ENCODE peak calls at places on chromosomes 7 and 10, in seven cellular contexts. N is adipocyte, S is upper lobe of right lung, F is astrocyte of the spinal cord, G is fibroblast of pulmonary artery, V is fibroblast of lung, C is colonic mucosa. J is an unnamed sample.

GRCh38 chr10:132499367-132499685 is 38.3 kb upstream of the INPP5A start:
- DNase-seq in N (no peak), S (peak), F (no peak), G (no peak), V (no peak), C (no peak), J (no peak)

GRCh38 chr7:134724606-134725005 is 54.8 kb upstream of the CALD1 start:
- DNase-seq in N (peak), S (no peak), F (peak), G (peak), V (peak), C (no peak), J (peak)

GRCh38 chr7:102152672-102153585 is 133.7 kb upstream of the SH2B2 start:
- DNase-seq in N (peak), S (no peak), F (peak), G (peak), V (peak), C (peak), J (peak)

GRCh38 chr7:138513344-138513871 is 53.3 kb downstream of the TRIM24 start:
- DNase-seq in N (no peak), S (no peak), F (no peak), G (no peak), V (no peak), C (no peak), J (no peak)

GRCh38 chr7:25726180-25726579 is 425.8 kb upstream of the NFE2L3 start:
- DNase-seq in N (no peak), S (no peak), F (no peak), G (no peak), V (no peak), C (no peak), J (no peak)

GRCh38 chr7:11706666-11707605 is 125.1 kb downstream of the THSD7A start:
- DNase-seq in N (no peak), S (no peak), F (no peak), G (no peak), V (peak), C (peak), J (peak)

GRCh38 chr10:74728225-74728624 is 98.2 kb upstream of the KAT6B start:
- DNase-seq in N (no peak), S (no peak), F (no peak), G (no peak), V (peak), C (no peak), J (peak)

GRCh38 chr10:79209340-79209739 is 137.9 kb upstream of the PPIF start:
- DNase-seq in N (no peak), S (no peak), F (no peak), G (no peak), V (no peak), C (no peak), J (no peak)

GRCh38 chr7:111107989-111108388 is 17.1 kb downstream of the LRRN3 start:
- DNase-seq in N (no peak), S (no peak), F (no peak), G (no peak), V (no peak), C (no peak), J (no peak)

GRCh38 chr10:116809528-116810500 is 39.5 kb upstream of the ENO4 start:
- DNase-seq in N (peak), S (no peak), F (no peak), G (peak), V (no peak), C (peak), J (peak)

GRCh38 chr7:102934670-102935069 is 21.9 kb downstream of the LRRC17 start:
- DNase-seq in N (no peak), S (no peak), F (no peak), G (peak), V (no peak), C (no peak), J (no peak)

GRCh38 chr7:157687158-157687557 is 350.4 kb downstream of the DNAJB6 start:
- DNase-seq in N (no peak), S (no peak), F (no peak), G (no peak), V (peak), C (no peak), J (no peak)

GRCh38 chr10:112471878-112472487 is 25.0 kb downstream of the VTI1A start:
- DNase-seq in N (peak), S (no peak), F (peak), G (peak), V (peak), C (no peak), J (peak)

GRCh38 chr7:141572175-141572574 is 21.0 kb downstream of the AGK start:
- DNase-seq in N (no peak), S (no peak), F (no peak), G (no peak), V (no peak), C (no peak), J (no peak)

GRCh38 chr10:34764347-34764991 is 50.6 kb downstream of the PARD3 start:
- DNase-seq in N (no peak), S (no peak), F (no peak), G (no peak), V (no peak), C (no peak), J (no peak)

GRCh38 chr7:5354460-5355279 is 69.0 kb downstream of the TNRC18 start:
- DNase-seq in N (peak), S (no peak), F (no peak), G (peak), V (peak), C (peak), J (peak)

GRCh38 chr10:84424731-84425165 is 96.4 kb downstream of the CCSER2 start:
- DNase-seq in N (peak), S (peak), F (peak), G (peak), V (peak), C (peak), J (peak)

GRCh38 chr10:35027567-35027966 is 62.6 kb downstream of the CUL2 start:
- DNase-seq in N (peak), S (no peak), F (peak), G (peak), V (peak), C (no peak), J (peak)

GRCh38 chr10:65827344-65827743 is 1098.5 kb upstream of the LRRTM3 start:
- DNase-seq in N (no peak), S (no peak), F (no peak), G (no peak), V (no peak), C (no peak), J (no peak)

GRCh38 chr7:149287622-149288021 is 25.6 kb downstream of the ZNF783 start:
- DNase-seq in N (no peak), S (no peak), F (no peak), G (no peak), V (no peak), C (no peak), J (no peak)

GRCh38 chr7:75719626-75720025 is 19.1 kb downstream of the HIP1 start:
- DNase-seq in N (no peak), S (no peak), F (no peak), G (no peak), V (no peak), C (no peak), J (no peak)

GRCh38 chr7:98216941-98217622 is 5.8 kb downstream of the BHLHA15 start:
- DNase-seq in N (no peak), S (peak), F (no peak), G (no peak), V (no peak), C (no peak), J (no peak)

GRCh38 chr7:49639068-49639593 is 134.3 kb upstream of the VWC2 start:
- DNase-seq in N (no peak), S (no peak), F (no peak), G (no peak), V (no peak), C (no peak), J (no peak)

GRCh38 chr7:27243340-27244163 is 950 bp downstream of the EVX1 start:
- DNase-seq in N (no peak), S (peak), F (no peak), G (no peak), V (no peak), C (no peak), J (no peak)

GRCh38 chr7:101411477-101411954 is 48.8 kb downstream of the COL26A1 start:
- DNase-seq in N (no peak), S (no peak), F (no peak), G (no peak), V (no peak), C (no peak), J (peak)

GRCh38 chr10:59623823-59624535 is 85.7 kb downstream of the SLC16A9 start:
- DNase-seq in N (no peak), S (no peak), F (no peak), G (peak), V (no peak), C (no peak), J (no peak)

GRCh38 chr10:13053794-13054462 is 46.0 kb upstream of the OPTN start:
- DNase-seq in N (no peak), S (no peak), F (no peak), G (no peak), V (no peak), C (no peak), J (no peak)

GRCh38 chr10:58217612-58218011 is 50.1 kb downstream of the IPMK start:
- DNase-seq in N (peak), S (no peak), F (no peak), G (no peak), V (peak), C (no peak), J (peak)

GRCh38 chr10:15742831-15743230 is 23.1 kb upstream of the ITGA8 start:
- DNase-seq in N (peak), S (no peak), F (peak), G (peak), V (peak), C (no peak), J (no peak)

GRCh38 chr7:25619963-25620799 is 391.9 kb upstream of the NPVF start:
- DNase-seq in N (no peak), S (no peak), F (no peak), G (peak), V (no peak), C (no peak), J (no peak)

GRCh38 chr7:127905491-127906330 is 125.5 kb downstream of the LRRC4 start:
- DNase-seq in N (peak), S (no peak), F (peak), G (peak), V (peak), C (no peak), J (peak)

GRCh38 chr10:100912609-100913469 is at the start of gene SLF2:
- DNase-seq in N (peak), S (peak), F (peak), G (peak), V (peak), C (peak), J (peak)

GRCh38 chr10:32207544-32207943 is 139.4 kb downstream of the EPC1 start:
- DNase-seq in N (peak), S (peak), F (peak), G (peak), V (peak), C (peak), J (peak)

GRCh38 chr7:64997927-64998391 is 7.1 kb upstream of the ZNF117 start:
- DNase-seq in N (peak), S (no peak), F (no peak), G (no peak), V (peak), C (no peak), J (peak)

GRCh38 chr7:130732980-130733865 is 784 bp downstream of the KLF14 start:
- DNase-seq in N (peak), S (peak), F (no peak), G (no peak), V (peak), C (peak), J (peak)

GRCh38 chr7:32937344-32938174 is 19.7 kb upstream of the FKBP9 start:
- DNase-seq in N (peak), S (no peak), F (peak), G (peak), V (peak), C (peak), J (peak)

GRCh38 chr7:17546206-17546998 is 247.9 kb downstream of the AHR start:
- DNase-seq in N (peak), S (no peak), F (peak), G (peak), V (peak), C (no peak), J (peak)

GRCh38 chr7:73971315-73971700 is 56.7 kb upstream of the ELN start:
- DNase-seq in N (no peak), S (no peak), F (no peak), G (no peak), V (no peak), C (peak), J (no peak)

GRCh38 chr7:50674299-50674698 is 108.4 kb downstream of the GRB10 start:
- DNase-seq in N (no peak), S (no peak), F (no peak), G (no peak), V (no peak), C (no peak), J (no peak)

GRCh38 chr10:29623797-29624196 is 11.0 kb downstream of the SVIL start:
- DNase-seq in N (peak), S (no peak), F (no peak), G (peak), V (no peak), C (no peak), J (no peak)
- H3K4me3 ChIP-seq in N (no peak), S (no peak), F (no peak), G (no peak), V (no peak), C (no peak), J (no peak)

GRCh38 chr10:122162566-122163181 is 108.4 kb upstream of the BTBD16 start:
- DNase-seq in N (no peak), S (peak), F (no peak), G (no peak), V (peak), C (no peak), J (no peak)

GRCh38 chr10:122163182-122164027 is 107.7 kb upstream of the BTBD16 start:
- DNase-seq in N (peak), S (peak), F (no peak), G (no peak), V (peak), C (no peak), J (peak)

GRCh38 chr10:122165492-122165832 is 105.6 kb upstream of the BTBD16 start:
- DNase-seq in N (no peak), S (no peak), F (no peak), G (no peak), V (no peak), C (no peak), J (no peak)

GRCh38 chr10:122164815-122165491 is 106.1 kb upstream of the BTBD16 start:
- DNase-seq in N (no peak), S (no peak), F (no peak), G (no peak), V (no peak), C (no peak), J (no peak)

GRCh38 chr10:122164028-122164601 is 107.0 kb upstream of the BTBD16 start:
- DNase-seq in N (no peak), S (peak), F (peak), G (no peak), V (peak), C (no peak), J (no peak)
- H3K4me3 ChIP-seq in N (peak), S (peak), F (peak), G (peak), V (peak), C (no peak), J (peak)

GRCh38 chr10:4651404-4652037 is 174.5 kb upstream of the AKR1E2 start:
- DNase-seq in N (no peak), S (no peak), F (no peak), G (no peak), V (peak), C (no peak), J (peak)

GRCh38 chr10:4650572-4650971 is 175.4 kb upstream of the AKR1E2 start:
- DNase-seq in N (peak), S (no peak), F (no peak), G (no peak), V (no peak), C (no peak), J (peak)

GRCh38 chr10:4653160-4653559 is 172.8 kb upstream of the AKR1E2 start:
- DNase-seq in N (no peak), S (no peak), F (no peak), G (no peak), V (no peak), C (no peak), J (no peak)

GRCh38 chr10:4654496-4654895 is 171.5 kb upstream of the AKR1E2 start:
- DNase-seq in N (no peak), S (no peak), F (no peak), G (no peak), V (no peak), C (no peak), J (no peak)

GRCh38 chr10:4652111-4653010 is 173.6 kb upstream of the AKR1E2 start:
- DNase-seq in N (no peak), S (no peak), F (no peak), G (no peak), V (no peak), C (no peak), J (no peak)
- H3K4me3 ChIP-seq in N (no peak), S (no peak), F (no peak), G (no peak), V (no peak), C (no peak), J (no peak)

DNA sequence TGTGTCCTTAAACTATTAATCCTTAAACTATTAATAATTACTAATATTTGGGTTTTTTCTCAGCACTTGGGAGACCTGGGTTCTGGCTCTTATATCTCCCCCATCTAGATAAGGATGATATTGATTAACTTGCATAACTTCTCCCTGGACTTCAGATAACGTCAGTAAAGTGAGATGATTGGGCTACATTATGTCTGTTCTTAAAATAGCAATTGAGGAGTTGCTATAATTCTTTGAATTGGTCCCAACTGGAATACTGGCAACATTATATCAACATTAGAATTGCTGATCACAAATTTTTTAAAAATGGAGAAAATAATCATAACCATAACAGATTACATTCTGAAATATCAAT is 1.9 kb downstream of the APBB1IP start:
- DNase-seq in N (no peak), S (no peak), F (no peak), G (no peak), V (no peak), C (no peak), J (peak)
- H3K4me3 ChIP-seq in N (peak), S (peak), F (no peak), G (no peak), V (no peak), C (no peak), J (peak)

J was measured in GM23248.